ENCODE peak calls at places on chromosomes 13 and 19, in four cellular contexts. C is HTR-8/SVneo; M is cardiac fibroblast; N is stimulated activated CD4-positive, alpha-beta T cell treated with anti-CD3 and anti-CD28 coated beads, Interleukin-1b, Interleukin-23, amount 100 ng/mL, for 24 hours. D is an unnamed sample.

GRCh38 chr19:18317998-18318800 is 4.7 kb downstream of the LSM4 start:
- DNase-seq in N (no peak), C (no peak), M (no peak), D (no peak)

GRCh38 chr13:113559061-113559460 is 25.5 kb upstream of the TFDP1 start:
- DNase-seq in M (no peak), C (no peak), N (no peak), D (no peak)

GRCh38 chr13:111328803-111329410 is 8.5 kb downstream of the TEX29 start:
- DNase-seq in M (no peak), C (no peak), N (no peak), D (no peak)

GRCh38 chr13:99617474-99618255 is 116.4 kb downstream of the TM9SF2 start:
- DNase-seq in M (peak; percentile 73), N (peak; percentile 8), C (peak; percentile 11), D (no peak)

GRCh38 chr13:76522083-76522755 is 364.0 kb downstream of the KCTD12 start:
- DNase-seq in C (no peak), M (peak; percentile 52), N (no peak), D (no peak)

GRCh38 chr19:34556500-34556899 is 74.9 kb downstream of the WTIP start:
- DNase-seq in N (no peak), M (peak; percentile 54), C (no peak), D (no peak)

GRCh38 chr19:54473071-54473941 is at the start of gene CDC42EP5:
- DNase-seq in C (peak; percentile 79), N (no peak), M (peak; percentile 94), D (no peak)

GRCh38 chr13:104920091-104920490 is 1615.4 kb downstream of the EFNB2 start:
- DNase-seq in C (no peak), M (no peak), N (no peak), D (no peak)

GRCh38 chr19:10096615-10096963 is 5.9 kb downstream of the ANGPTL6 start:
- DNase-seq in C (no peak), N (no peak), M (no peak), D (no peak)

GRCh38 chr19:30061557-30062330 is 119.7 kb downstream of the URI1 start:
- DNase-seq in C (no peak), M (no peak), N (no peak), D (no peak)

GRCh38 chr13:106299616-106300015 is 235.8 kb downstream of the EFNB2 start:
- DNase-seq in C (no peak), N (no peak), M (no peak), D (no peak)

GRCh38 chr13:44232729-44233128 is 140.9 kb upstream of the SERP2 start:
- DNase-seq in N (no peak), C (no peak), M (no peak), D (no peak)